ENCODE peak calls at places on chromosome 1, in five cellular contexts. T is endodermal cell, S is cardiac fibroblast, P is psoas muscle, Y is IMR-90. O is an unnamed sample.

GRCh38 chr1:941588-942383 is 17.3 kb downstream of the NOC2L start:
- DNase-seq in T (peak), P (no peak), Y (peak), S (peak), O (peak)

GRCh38 chr1:6167391-6168303 is 12.5 kb downstream of the CHD5 start:
- DNase-seq in Y (no peak), S (no peak), P (no peak), T (no peak), O (no peak)

GRCh38 chr1:110230381-110231199 is 20.5 kb downstream of the KCNC4 start:
- DNase-seq in P (no peak), T (no peak), S (no peak), Y (no peak), O (no peak)

GRCh38 chr1:82978461-82979324 is 1020.2 kb downstream of the TTLL7 start:
- DNase-seq in S (no peak), P (no peak), T (peak), Y (no peak), O (no peak)

GRCh38 chr1:216903389-216903754 is 180.1 kb upstream of the ESRRG start:
- DNase-seq in Y (peak), S (peak), T (peak), P (no peak), O (no peak)

GRCh38 chr1:14149431-14149830 is 449.1 kb upstream of the KAZN start:
- DNase-seq in S (peak), T (no peak), P (no peak), Y (no peak), O (no peak)

GRCh38 chr1:22105611-22106207 is 37.2 kb downstream of the WNT4 start:
- DNase-seq in T (no peak), P (no peak), Y (peak), S (peak), O (no peak)

GRCh38 chr1:60848583-60849188 is 233.7 kb upstream of the NFIA start:
- DNase-seq in S (peak), P (no peak), Y (peak), T (no peak), O (no peak)

GRCh38 chr1:241762713-241763339 is 85.2 kb upstream of the EXO1 start:
- DNase-seq in S (peak), T (no peak), P (no peak), Y (no peak), O (no peak)

GRCh38 chr1:21861602-21862429 is 49.8 kb downstream of the LDLRAD2 start:
- DNase-seq in Y (peak), P (no peak), S (peak), T (no peak), O (no peak)

GRCh38 chr1:212561501-212561931 is 47.0 kb upstream of the ATF3 start:
- DNase-seq in Y (peak), T (no peak), S (peak), P (no peak), O (no peak)

DNA sequence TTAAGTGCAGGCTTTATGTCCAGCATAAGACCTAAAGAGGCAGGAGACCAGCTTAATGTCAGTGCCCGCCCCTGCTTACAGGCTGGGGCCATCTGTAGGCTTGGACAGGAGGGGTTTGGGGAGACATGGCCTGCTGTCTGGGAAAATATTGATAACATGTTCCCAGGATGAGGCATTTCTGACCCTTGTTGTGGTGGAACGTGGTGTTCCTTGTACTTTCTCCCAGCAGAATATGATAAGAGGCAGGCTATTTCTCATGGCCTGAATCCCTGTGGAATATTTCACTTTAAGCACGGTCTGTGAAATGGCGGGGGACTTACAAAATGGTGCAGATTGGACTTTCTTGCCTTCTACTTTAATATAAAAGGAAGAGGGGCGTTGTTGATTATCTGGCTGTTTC is 41.9 kb upstream of the PLA2G5 start:
- DNase-seq in T (no peak), P (no peak), S (no peak), Y (no peak), O (no peak)
- H3K4me3 ChIP-seq in T (no peak), P (no peak), S (no peak), Y (no peak), O (no peak)

GRCh38 chr1:152654110-152654509 is 9.1 kb upstream of the LCE2D start:
- DNase-seq in Y (peak), S (peak), P (no peak), T (peak), O (no peak)
- TF ChIP-seq CTCF in Y (peak), S (peak), P (peak), T (peak), O (peak)

DNA sequence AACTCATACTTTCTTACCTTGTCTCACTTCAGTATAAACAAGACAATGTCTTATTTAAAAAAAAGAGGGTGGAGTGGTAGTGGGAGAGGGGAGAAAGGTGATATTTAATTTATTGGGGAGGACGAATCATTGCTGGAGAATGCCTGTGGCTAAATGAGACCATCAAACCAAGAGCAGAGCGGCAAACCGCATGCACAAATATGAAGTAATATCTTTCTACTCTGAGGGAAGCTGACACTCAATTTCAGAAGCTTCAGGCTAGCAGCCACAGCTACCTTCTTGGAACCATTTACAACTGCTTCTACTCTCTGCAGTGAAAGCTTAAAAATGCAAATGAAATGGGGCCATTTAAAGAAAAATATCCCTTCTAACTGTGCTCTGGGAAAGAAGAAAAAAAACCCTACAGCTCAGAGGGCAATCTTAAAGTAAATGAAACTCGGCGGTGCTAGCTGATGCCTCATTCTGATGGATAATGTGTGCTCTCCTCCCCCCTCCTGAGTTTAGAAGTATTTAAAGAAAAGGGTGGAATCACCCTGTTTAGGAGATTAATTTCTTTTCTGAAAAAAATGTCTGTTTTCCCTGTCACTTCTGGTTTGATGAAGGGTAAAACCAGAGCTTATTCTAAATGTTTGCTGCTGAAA is 178.2 kb upstream of the CAMK1G start:
- DNase-seq in P (no peak), S (peak), T (no peak), Y (peak), O (no peak)
- H3K4me3 ChIP-seq in P (no peak), S (no peak), T (no peak), Y (peak), O (no peak)

GRCh38 chr1:225343618-225344017 is 84.2 kb downstream of the LBR start:
- DNase-seq in Y (peak), P (no peak), T (no peak), S (peak), O (no peak)
- TF ChIP-seq CTCF in Y (no peak), P (peak), T (peak), S (peak), O (peak)

GRCh38 chr1:39411526-39411925 is 79.9 kb upstream of the BMP8A start:
- DNase-seq in P (no peak), S (peak), Y (peak), T (no peak), O (no peak)
- H3K4me3 ChIP-seq in P (peak), S (peak), Y (peak), T (peak), O (peak)

GRCh38 chr1:45654540-45655280 is 30.9 kb upstream of the CCDC17 start:
- DNase-seq in T (no peak), Y (peak), S (peak), P (no peak), O (no peak)
- TF ChIP-seq CTCF in T (no peak), Y (no peak), S (no peak), P (no peak), O (no peak)

DNA sequence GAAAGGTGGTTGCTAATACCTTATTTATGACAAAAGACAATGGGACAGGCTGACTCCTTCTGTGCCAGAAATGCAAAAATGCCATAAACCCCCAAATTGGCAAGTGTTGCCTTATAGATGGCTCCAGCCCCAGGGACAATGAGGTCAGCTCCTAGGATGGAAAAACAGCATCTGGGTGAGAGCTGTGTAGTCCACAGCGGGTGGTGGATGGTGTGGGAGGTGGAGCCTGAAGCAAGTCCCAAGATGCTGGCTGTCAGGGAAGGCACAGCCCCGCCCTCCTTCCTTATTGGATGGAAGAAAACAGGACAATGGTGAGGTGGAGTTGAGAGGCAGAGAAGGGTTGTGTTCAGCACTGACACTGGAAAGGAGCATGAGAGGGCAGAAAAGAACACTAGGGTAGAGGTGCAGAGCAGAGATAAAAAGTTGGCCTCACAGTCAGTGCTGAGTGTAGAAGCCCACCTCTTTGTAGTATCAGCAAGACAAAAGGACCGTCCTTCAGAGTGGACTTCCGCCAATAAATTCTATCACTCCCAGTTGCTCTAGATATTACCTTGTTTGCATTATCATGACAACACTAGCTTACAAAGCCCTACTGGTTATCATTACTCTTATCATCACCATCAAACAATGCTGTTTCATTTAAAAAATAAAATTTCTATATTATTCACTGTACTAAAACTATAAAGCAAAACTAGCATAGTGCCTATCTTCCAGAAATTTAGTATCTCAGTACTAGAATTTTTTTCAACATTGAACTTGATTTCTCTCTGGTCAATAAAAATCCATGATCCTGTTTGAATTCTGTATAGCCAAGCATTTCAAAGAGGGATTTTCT is 3.7 kb upstream of the SDE2 start:
- DNase-seq in T (peak), S (peak), Y (peak), P (peak), O (peak)
- H3K4me3 ChIP-seq in T (no peak), S (no peak), Y (no peak), P (no peak), O (peak)

DNA sequence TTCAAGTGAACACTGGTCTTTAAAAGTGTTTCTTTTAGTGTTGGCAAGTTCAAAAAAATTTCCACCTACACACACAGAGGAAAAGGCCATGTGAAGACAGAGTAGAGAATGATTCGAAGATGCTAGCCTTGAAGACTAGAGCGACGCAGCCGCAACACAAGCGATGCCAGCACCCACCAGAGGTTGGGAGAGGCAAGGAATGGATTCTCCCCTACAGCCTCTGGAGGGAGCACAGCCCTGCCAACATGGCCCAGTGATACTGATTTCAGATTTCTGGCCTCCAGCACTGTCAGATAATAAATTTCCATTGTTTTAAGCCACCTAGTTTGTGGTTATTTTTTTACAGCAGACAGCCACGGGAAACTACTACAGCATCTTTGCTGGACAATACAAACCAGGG is 6.9 kb upstream of the ADAR start:
- DNase-seq in Y (no peak), S (no peak), T (peak), P (no peak), O (no peak)
- TF ChIP-seq CTCF in Y (peak), S (no peak), T (peak), P (no peak), O (no peak)

GRCh38 chr1:86423873-86424272 is at the start of gene CLCA2:
- DNase-seq in P (no peak), S (no peak), T (no peak), Y (no peak), O (no peak)
- H3K4me3 ChIP-seq in P (no peak), S (no peak), T (no peak), Y (no peak), O (no peak)